ENCODE peak calls at places on chromosomes 11 and 22, in nine cellular contexts. P is aorta; L is AG09309; R is foreskin fibroblast; E is GM12865; T is prostate gland; N is effector CD4-positive, alpha-beta T cell; Z is chondrocyte; I is AG04450. J is an unnamed sample.

GRCh38 chr11:95703059-95703458 is 86.5 kb downstream of the FAM76B start:
- DNase-seq in I (no peak), E (peak; percentile 24), N (no peak), P (no peak), Z (no peak), R (no peak), T (no peak), L (no peak), J (no peak)

GRCh38 chr11:2529636-2530035 is 84.8 kb downstream of the KCNQ1 start:
- DNase-seq in N (no peak), I (no peak), L (no peak), P (peak; percentile 38), T (no peak), Z (peak; percentile 71), E (no peak), R (no peak), J (no peak)

GRCh38 chr11:72700026-72700610 is 25.9 kb upstream of the PDE2A start:
- DNase-seq in P (no peak), Z (no peak), R (peak; percentile 75), I (no peak), E (no peak), L (no peak), N (no peak), T (no peak), J (no peak)

GRCh38 chr22:50041361-50042065 is 16.6 kb downstream of the TTLL8 start:
- DNase-seq in Z (no peak), P (peak; percentile 17), L (no peak), E (no peak), N (no peak), R (no peak), T (no peak), I (no peak), J (no peak)

GRCh38 chr11:97948793-97949192 is 1072.0 kb upstream of the CNTN5 start:
- DNase-seq in T (no peak), I (no peak), R (no peak), L (no peak), N (no peak), Z (no peak), E (no peak), P (no peak), J (no peak)

GRCh38 chr11:43723617-43724016 is 43.1 kb downstream of the HSD17B12 start:
- DNase-seq in Z (no peak), R (no peak), N (no peak), T (no peak), L (no peak), I (no peak), P (no peak), E (no peak), J (no peak)

GRCh38 chr11:11261629-11262028 is 91.4 kb downstream of the CSNK2A3 start:
- DNase-seq in L (no peak), N (no peak), P (no peak), Z (no peak), I (no peak), T (no peak), R (no peak), E (peak; percentile 62), J (no peak)

GRCh38 chr22:41672780-41673509 is 15.7 kb downstream of the SNU13 start:
- DNase-seq in T (no peak), N (no peak), I (no peak), E (peak; percentile 59), R (peak; percentile 46), P (no peak), L (no peak), Z (no peak), J (no peak)

GRCh38 chr11:42145311-42145710 is 685.9 kb upstream of the LRRC4C start:
- DNase-seq in L (no peak), R (no peak), P (no peak), E (no peak), N (no peak), T (no peak), I (no peak), Z (no peak), J (no peak)

GRCh38 chr11:130847517-130847916 is 68.8 kb downstream of the SNX19 start:
- DNase-seq in I (peak; percentile 20), R (peak; percentile 89), L (peak; percentile 54), N (no peak), T (no peak), P (no peak), E (no peak), Z (no peak), J (no peak)

GRCh38 chr22:40616578-40616977 is 19.9 kb downstream of the MRTFA start:
- DNase-seq in P (no peak), T (no peak), R (no peak), Z (no peak), L (no peak), N (no peak), I (no peak), E (no peak), J (no peak)

J was measured in skeletal muscle cell.